ENCODE peak calls at places on chromosomes 5 and 9, in six cellular contexts. One of them, this sample, is unnamed.

GRCh38 chr9:88477300-88477751 is 57.7 kb upstream of the NXNL2 start:
- DNase-seq in H54: peak
- DNase-seq in germinal center: no peak
- DNase-seq in ELF-1: no peak
- DNase-seq in NB4: no peak
- DNase-seq in H7: no peak
- DNase-seq in this sample: no peak

GRCh38 chr9:137801023-137801319 is 76.6 kb upstream of the CACNA1B start:
- DNase-seq in ELF-1: no peak
- DNase-seq in H7: peak
- DNase-seq in H54: no peak
- DNase-seq in NB4: no peak
- DNase-seq in germinal center: no peak
- DNase-seq in this sample: no peak

GRCh38 chr5:68396722-68397121 is 181.2 kb downstream of the PIK3R1 start:
- DNase-seq in H54: no peak
- DNase-seq in H7: no peak
- DNase-seq in germinal center: no peak
- DNase-seq in NB4: no peak
- DNase-seq in ELF-1: no peak
- DNase-seq in this sample: peak

GRCh38 chr5:41748631-41749030 is 121.6 kb downstream of the OXCT1 start:
- DNase-seq in NB4: no peak
- DNase-seq in ELF-1: no peak
- DNase-seq in germinal center: no peak
- DNase-seq in H54: no peak
- DNase-seq in H7: no peak
- DNase-seq in this sample: no peak

GRCh38 chr9:131169567-131169966 is 44.2 kb downstream of the NUP214 start:
- DNase-seq in H54: no peak
- DNase-seq in H7: no peak
- DNase-seq in ELF-1: no peak
- DNase-seq in germinal center: no peak
- DNase-seq in NB4: no peak
- DNase-seq in this sample: no peak

GRCh38 chr5:9340095-9340494 is 205.8 kb downstream of the SEMA5A start:
- DNase-seq in ELF-1: no peak
- DNase-seq in NB4: no peak
- DNase-seq in H7: no peak
- DNase-seq in germinal center: no peak
- DNase-seq in H54: no peak
- DNase-seq in this sample: no peak

GRCh38 chr9:111114486-111114885 is 76.2 kb upstream of the LPAR1 start:
- DNase-seq in ELF-1: no peak
- DNase-seq in germinal center: no peak
- DNase-seq in H54: no peak
- DNase-seq in H7: no peak
- DNase-seq in NB4: no peak
- DNase-seq in this sample: no peak

GRCh38 chr5:129021744-129022143 is 56.5 kb downstream of the SLC27A6 start:
- DNase-seq in germinal center: no peak
- DNase-seq in H7: no peak
- DNase-seq in NB4: no peak
- DNase-seq in ELF-1: no peak
- DNase-seq in H54: no peak
- DNase-seq in this sample: no peak

GRCh38 chr5:150129813-150130492 is 25.7 kb downstream of the PDGFRB start:
- DNase-seq in H7: peak
- DNase-seq in H54: peak
- DNase-seq in germinal center: peak
- DNase-seq in ELF-1: peak
- DNase-seq in NB4: peak
- DNase-seq in this sample: peak

GRCh38 chr9:127545196-127546124 is 66.6 kb upstream of the STXBP1 start:
- DNase-seq in germinal center: no peak
- DNase-seq in NB4: no peak
- DNase-seq in H54: peak
- DNase-seq in ELF-1: no peak
- DNase-seq in H7: peak
- DNase-seq in this sample: no peak

GRCh38 chr9:98092633-98092971 is 26.4 kb downstream of the TRIM14 start:
- DNase-seq in NB4: no peak
- DNase-seq in ELF-1: no peak
- DNase-seq in germinal center: no peak
- DNase-seq in H7: no peak
- DNase-seq in H54: no peak
- DNase-seq in this sample: no peak

GRCh38 chr9:89497978-89498844 is at the start of gene SEMA4D:
- DNase-seq in H7: peak
- DNase-seq in germinal center: peak
- DNase-seq in H54: peak
- DNase-seq in ELF-1: peak
- DNase-seq in NB4: peak
- DNase-seq in this sample: peak

GRCh38 chr5:126137771-126138474 is 285.3 kb upstream of the GRAMD2B start:
- DNase-seq in NB4: no peak
- DNase-seq in ELF-1: no peak
- DNase-seq in germinal center: no peak
- DNase-seq in H54: no peak
- DNase-seq in H7: no peak
- DNase-seq in this sample: no peak

GRCh38 chr5:6365977-6366590 is 12.3 kb downstream of the MED10 start:
- DNase-seq in ELF-1: no peak
- DNase-seq in germinal center: peak
- DNase-seq in H54: no peak
- DNase-seq in H7: no peak
- DNase-seq in NB4: peak
- DNase-seq in this sample: no peak

GRCh38 chr9:133571491-133571890 is 37.0 kb downstream of the ADAMTSL2 start:
- DNase-seq in H54: no peak
- DNase-seq in NB4: no peak
- DNase-seq in ELF-1: no peak
- DNase-seq in germinal center: no peak
- DNase-seq in H7: no peak
- DNase-seq in this sample: no peak

GRCh38 chr5:76590027-76590426 is 33.2 kb downstream of the F2RL2 start:
- DNase-seq in NB4: no peak
- DNase-seq in germinal center: no peak
- DNase-seq in ELF-1: no peak
- DNase-seq in H7: no peak
- DNase-seq in H54: no peak
- DNase-seq in this sample: no peak

GRCh38 chr5:77892061-77893010 is 116.2 kb upstream of the TBCA start:
- DNase-seq in NB4: no peak
- DNase-seq in H54: no peak
- DNase-seq in ELF-1: no peak
- DNase-seq in germinal center: no peak
- DNase-seq in H7: no peak
- DNase-seq in this sample: peak

GRCh38 chr5:62489471-62489870 is 76.9 kb downstream of the IPO11 start:
- DNase-seq in H7: peak
- DNase-seq in ELF-1: no peak
- DNase-seq in H54: no peak
- DNase-seq in germinal center: no peak
- DNase-seq in NB4: no peak
- DNase-seq in this sample: no peak

GRCh38 chr9:92954078-92954861 is 6.9 kb downstream of the FGD3 start:
- DNase-seq in H54: peak
- DNase-seq in ELF-1: no peak
- DNase-seq in H7: no peak
- DNase-seq in germinal center: no peak
- DNase-seq in NB4: peak
- DNase-seq in this sample: no peak

GRCh38 chr5:78287833-78288232 is 6.7 kb downstream of the AP3B1 start:
- DNase-seq in H54: peak
- DNase-seq in H7: no peak
- DNase-seq in NB4: peak
- DNase-seq in ELF-1: no peak
- DNase-seq in germinal center: no peak
- DNase-seq in this sample: no peak

GRCh38 chr5:130992621-130993020 is 172.4 kb downstream of the HINT1 start:
- DNase-seq in ELF-1: no peak
- DNase-seq in H54: no peak
- DNase-seq in H7: no peak
- DNase-seq in NB4: no peak
- DNase-seq in germinal center: no peak
- DNase-seq in this sample: no peak

GRCh38 chr5:156411957-156412356 is 85.0 kb downstream of the SGCD start:
- DNase-seq in H7: no peak
- DNase-seq in germinal center: no peak
- DNase-seq in NB4: no peak
- DNase-seq in H54: no peak
- DNase-seq in ELF-1: no peak
- DNase-seq in this sample: no peak

GRCh38 chr5:73901045-73901444 is 275.0 kb downstream of the ARHGEF28 start:
- DNase-seq in ELF-1: peak
- DNase-seq in H7: no peak
- DNase-seq in NB4: no peak
- DNase-seq in H54: peak
- DNase-seq in germinal center: no peak
- DNase-seq in this sample: no peak

GRCh38 chr9:72228282-72228681 is 79.0 kb downstream of the GDA start:
- DNase-seq in ELF-1: no peak
- DNase-seq in NB4: no peak
- DNase-seq in H7: no peak
- DNase-seq in germinal center: no peak
- DNase-seq in H54: no peak
- DNase-seq in this sample: no peak

GRCh38 chr5:179306191-179307005 is 38.9 kb downstream of the ADAMTS2 start:
- DNase-seq in H7: no peak
- DNase-seq in H54: no peak
- DNase-seq in ELF-1: no peak
- DNase-seq in germinal center: no peak
- DNase-seq in NB4: no peak
- DNase-seq in this sample: no peak

GRCh38 chr5:998276-998974 is 10.2 kb upstream of the NKD2 start:
- DNase-seq in H7: peak
- DNase-seq in NB4: no peak
- DNase-seq in germinal center: no peak
- DNase-seq in H54: no peak
- DNase-seq in ELF-1: no peak
- DNase-seq in this sample: peak

GRCh38 chr5:67431191-67431590 is 234.6 kb upstream of the CD180 start:
- DNase-seq in H7: no peak
- DNase-seq in NB4: no peak
- DNase-seq in germinal center: no peak
- DNase-seq in H54: no peak
- DNase-seq in ELF-1: no peak
- DNase-seq in this sample: no peak

GRCh38 chr5:132283423-132284043 is 10.7 kb upstream of the SLC22A4 start:
- DNase-seq in germinal center: no peak
- DNase-seq in NB4: peak
- DNase-seq in H7: peak
- DNase-seq in H54: no peak
- DNase-seq in ELF-1: no peak
- DNase-seq in this sample: peak

GRCh38 chr5:101424530-101425175 is 521.6 kb upstream of the ST8SIA4 start:
- DNase-seq in NB4: no peak
- DNase-seq in ELF-1: no peak
- DNase-seq in H54: peak
- DNase-seq in H7: no peak
- DNase-seq in germinal center: no peak
- DNase-seq in this sample: no peak

GRCh38 chr5:14873790-14874189 is 2.2 kb upstream of the ANKH start:
- DNase-seq in H7: no peak
- DNase-seq in H54: no peak
- DNase-seq in NB4: no peak
- DNase-seq in ELF-1: no peak
- DNase-seq in germinal center: no peak
- DNase-seq in this sample: no peak

GRCh38 chr9:105296889-105297288 is 52.4 kb downstream of the SLC44A1 start:
- DNase-seq in ELF-1: peak
- DNase-seq in H7: no peak
- DNase-seq in H54: peak
- DNase-seq in NB4: peak
- DNase-seq in germinal center: no peak
- DNase-seq in this sample: no peak

GRCh38 chr5:135156715-135157404 is 122.8 kb upstream of the PITX1 start:
- DNase-seq in germinal center: no peak
- DNase-seq in ELF-1: no peak
- DNase-seq in H54: no peak
- DNase-seq in H7: no peak
- DNase-seq in NB4: peak
- DNase-seq in this sample: no peak

GRCh38 chr5:68141494-68141893 is 74.1 kb upstream of the PIK3R1 start:
- DNase-seq in NB4: no peak
- DNase-seq in ELF-1: no peak
- DNase-seq in H54: no peak
- DNase-seq in H7: no peak
- DNase-seq in germinal center: no peak
- DNase-seq in this sample: no peak